ENCODE peak calls at places on chromosomes 6 and 20, in five cellular contexts. One of them, this sample, is unnamed.

GRCh38 chr20:34705383-34706021 is 1.4 kb downstream of the TP53INP2 start:
- DNase-seq in left ventricle myocardium inferior: peak
- DNase-seq in smooth muscle cell of the brain vasculature: no peak
- DNase-seq in mesothelial cell of epicardium: no peak
- DNase-seq in iPS-NIHi11: no peak
- DNase-seq in this sample: peak

GRCh38 chr6:44177691-44178423 is 19.2 kb downstream of the CAPN11 start:
- DNase-seq in left ventricle myocardium inferior: peak
- DNase-seq in smooth muscle cell of the brain vasculature: no peak
- DNase-seq in mesothelial cell of epicardium: no peak
- DNase-seq in iPS-NIHi11: no peak
- DNase-seq in this sample: no peak

GRCh38 chr20:52076164-52076563 is 115.4 kb downstream of the ZFP64 start:
- DNase-seq in left ventricle myocardium inferior: no peak
- DNase-seq in smooth muscle cell of the brain vasculature: no peak
- DNase-seq in mesothelial cell of epicardium: no peak
- DNase-seq in iPS-NIHi11: no peak
- DNase-seq in this sample: no peak

GRCh38 chr6:85756982-85757381 is 114.3 kb upstream of the SYNCRIP start:
- DNase-seq in left ventricle myocardium inferior: no peak
- DNase-seq in smooth muscle cell of the brain vasculature: peak
- DNase-seq in mesothelial cell of epicardium: no peak
- DNase-seq in iPS-NIHi11: peak
- DNase-seq in this sample: no peak

GRCh38 chr6:37965964-37966676 is 146.6 kb downstream of the ZFAND3 start:
- DNase-seq in left ventricle myocardium inferior: no peak
- DNase-seq in smooth muscle cell of the brain vasculature: no peak
- DNase-seq in mesothelial cell of epicardium: no peak
- DNase-seq in iPS-NIHi11: no peak
- DNase-seq in this sample: no peak

GRCh38 chr20:43658723-43659419 is 8.0 kb upstream of the MYBL2 start:
- DNase-seq in left ventricle myocardium inferior: no peak
- DNase-seq in smooth muscle cell of the brain vasculature: no peak
- DNase-seq in mesothelial cell of epicardium: no peak
- DNase-seq in iPS-NIHi11: no peak
- DNase-seq in this sample: no peak

GRCh38 chr6:170111816-170112582 is 178.9 kb downstream of the DLL1 start:
- DNase-seq in left ventricle myocardium inferior: no peak
- DNase-seq in smooth muscle cell of the brain vasculature: no peak
- DNase-seq in mesothelial cell of epicardium: peak
- DNase-seq in iPS-NIHi11: no peak
- DNase-seq in this sample: peak

GRCh38 chr20:52630138-52630537 is 342.0 kb upstream of the TSHZ2 start:
- DNase-seq in left ventricle myocardium inferior: no peak
- DNase-seq in smooth muscle cell of the brain vasculature: no peak
- DNase-seq in mesothelial cell of epicardium: no peak
- DNase-seq in iPS-NIHi11: no peak
- DNase-seq in this sample: no peak

This sample was measured in left lung.